ENCODE peak calls at places on chromosomes 6 and 20, in nine cellular contexts. Y is upper lobe of left lung, R is stomach, E is SK-N-SH, G is GM12878, Z is esophagus muscularis mucosa, T is H1, F is suprapubic skin, L is K562. C is an unnamed sample. For H3K4me1, the result is how much of the 10 kb centered on the place peaks cover.

GRCh38 chr6:145086197-145086596 is 649.1 kb downstream of the EPM2A start:
- DNase-seq in L (no peak), E (no peak), T (no peak), R (no peak), F (no peak), Z (no peak), G (no peak), Y (no peak), C (no peak)

GRCh38 chr6:13953061-13953705 is 28.4 kb downstream of the RNF182 start:
- DNase-seq in Z (no peak), F (no peak), R (no peak), L (no peak), T (no peak), E (no peak), G (no peak), Y (no peak), C (no peak)

GRCh38 chr6:142845624-142846458 is 99.1 kb downstream of the HIVEP2 start:
- DNase-seq in Z (no peak), R (peak), E (peak), Y (peak), F (peak), L (no peak), T (peak), G (no peak), C (peak)

GRCh38 chr20:59994697-59995122 is 36.5 kb downstream of the CDH26 start:
- DNase-seq in T (peak), G (no peak), L (peak), E (no peak), Y (no peak), R (peak), F (no peak), Z (peak), C (peak)

GRCh38 chr6:42158631-42159030 is 14.5 kb upstream of the GUCA1A start:
- DNase-seq in Z (no peak), T (no peak), F (no peak), Y (no peak), E (no peak), G (no peak), R (no peak), L (no peak), C (no peak)

GRCh38 chr6:40395066-40395697 is 192.0 kb downstream of the LRFN2 start:
- DNase-seq in G (no peak), L (no peak), Y (no peak), R (peak), Z (peak), T (peak), E (no peak), F (no peak), C (no peak)

GRCh38 chr20:64188682-64189529 is 24.7 kb downstream of the MYT1 start:
- DNase-seq in L (no peak), E (peak), G (no peak), F (no peak), Y (no peak), T (no peak), R (no peak), Z (no peak), C (peak)

GRCh38 chr6:12504325-12504966 is 212.1 kb upstream of the PHACTR1 start:
- DNase-seq in T (no peak), Z (no peak), F (no peak), G (peak), R (no peak), L (peak), Y (no peak), E (peak), C (peak)

GRCh38 chr6:146361367-146361924 is 182.2 kb upstream of the RAB32 start:
- DNase-seq in Z (no peak), G (no peak), E (peak), T (no peak), Y (no peak), F (no peak), R (no peak), L (no peak), C (no peak)

GRCh38 chr6:108365488-108365887 is 70.6 kb downstream of the AFG1L start:
- DNase-seq in F (no peak), G (no peak), R (no peak), Z (no peak), L (no peak), T (no peak), Y (no peak), E (no peak), C (no peak)

GRCh38 chr6:164947174-164947573 is 362.2 kb downstream of the C6orf118 start:
- DNase-seq in R (no peak), Z (no peak), Y (no peak), E (no peak), F (no peak), G (no peak), T (no peak), L (no peak), C (no peak)

GRCh38 chr6:52400316-52401041 is 19.7 kb upstream of the EFHC1 start:
- DNase-seq in E (no peak), G (no peak), T (no peak), L (no peak), Y (no peak), Z (no peak), F (no peak), R (no peak), C (no peak)

GRCh38 chr6:10861086-10861485 is 20.8 kb downstream of the GCM2 start:
- DNase-seq in R (no peak), Z (no peak), G (no peak), F (no peak), Y (no peak), E (no peak), L (no peak), T (no peak), C (no peak)

GRCh38 chr20:44572551-44573500 is 9.6 kb upstream of the PKIG start:
- DNase-seq in E (no peak), L (no peak), G (no peak), T (no peak), Y (no peak), F (no peak), Z (no peak), R (no peak), C (peak)

GRCh38 chr20:46811328-46812084 is 83.1 kb upstream of the EYA2 start:
- DNase-seq in G (no peak), R (no peak), F (no peak), Z (no peak), Y (peak), L (no peak), E (peak), T (peak), C (no peak)

GRCh38 chr6:169008641-169009040 is 245.0 kb downstream of the THBS2 start:
- DNase-seq in T (no peak), Y (no peak), F (no peak), L (no peak), Z (peak), G (no peak), E (no peak), R (no peak), C (no peak)

GRCh38 chr6:147287869-147288271 is 83.7 kb downstream of the STXBP5 start:
- DNase-seq in G (no peak), E (no peak), R (no peak), Y (no peak), L (no peak), Z (no peak), F (no peak), T (no peak), C (no peak)

GRCh38 chr20:61861054-61861841 is 204.4 kb downstream of the TAF4 start:
- DNase-seq in L (no peak), Z (no peak), Y (peak), G (no peak), T (no peak), E (no peak), F (no peak), R (no peak), C (no peak)

GRCh38 chr6:164532546-164533362 is 776.7 kb downstream of the C6orf118 start:
- DNase-seq in Y (peak), T (no peak), L (no peak), Z (no peak), G (no peak), R (no peak), E (peak), F (no peak), C (no peak)

DNA sequence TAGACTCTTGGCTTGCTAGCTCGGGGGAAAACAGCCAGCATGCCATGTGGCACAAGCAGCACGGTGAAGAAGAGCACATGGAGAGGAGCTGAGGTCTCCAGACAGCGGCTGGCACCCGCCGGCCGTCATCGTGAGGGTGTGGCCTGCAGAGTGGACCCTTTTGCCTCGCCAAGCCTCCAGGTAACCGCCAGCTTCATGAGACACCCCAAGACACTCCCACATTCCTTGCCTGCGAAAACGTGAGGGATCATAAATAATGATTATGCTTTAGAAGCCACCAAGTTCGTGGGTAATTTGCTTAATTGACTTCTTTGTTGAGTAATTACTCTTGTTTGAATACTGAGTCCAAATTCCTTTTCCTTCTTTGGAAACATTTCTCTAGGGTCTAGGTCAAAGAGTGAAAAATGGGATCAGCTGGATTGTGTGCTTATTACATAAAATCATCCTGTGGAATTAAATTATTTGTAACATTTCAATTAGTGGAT is 23.2 kb downstream of the FAM50B start:
- DNase-seq in Z (no peak), E (no peak), L (no peak), T (no peak), R (no peak), G (no peak), Y (peak), F (peak), C (no peak)
- H3K4me1 ChIP-seq in Z (under half), E (under half), L (under half), T (under half), R (under half), G (under half), Y (under half), F (under half), C (under half)

DNA sequence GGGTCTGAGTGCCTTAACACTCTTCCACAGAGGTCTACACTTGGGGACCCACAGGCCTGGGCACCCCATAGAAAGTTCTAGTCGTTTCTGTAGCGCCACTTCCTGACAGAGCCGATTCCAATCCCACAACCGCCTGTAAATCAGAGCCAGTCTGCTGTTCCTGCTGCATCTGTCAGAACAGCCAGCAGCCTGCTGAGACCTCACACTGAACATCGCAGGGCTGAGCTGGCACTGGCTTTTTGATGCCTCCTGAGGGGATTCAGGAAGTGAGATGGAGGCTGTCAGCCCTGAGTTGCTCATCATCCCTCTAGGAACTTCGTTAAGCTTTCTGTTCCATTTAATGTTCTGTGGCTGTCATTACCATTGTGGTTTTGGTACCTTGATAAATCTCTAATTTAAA is 48.9 kb downstream of the DCBLD1 start:
- DNase-seq in Y (no peak), T (no peak), R (no peak), L (no peak), Z (no peak), G (no peak), E (no peak), F (no peak), C (no peak)
- TF ChIP-seq POLR2AphosphoS5 in Y (no peak), T (no peak), R (no peak), L (no peak), Z (no peak), G (no peak), E (no peak), F (no peak), C (no peak)

GRCh38 chr6:139336994-139337393 is 37.5 kb downstream of the CITED2 start:
- DNase-seq in F (no peak), E (no peak), G (no peak), L (no peak), Y (no peak), Z (no peak), R (no peak), T (no peak), C (no peak)

GRCh38 chr6:139334791-139335446 is 39.5 kb downstream of the CITED2 start:
- DNase-seq in L (no peak), T (no peak), Z (no peak), Y (no peak), R (no peak), E (no peak), F (no peak), G (no peak), C (no peak)

GRCh38 chr6:139337830-139338229 is 36.6 kb downstream of the CITED2 start:
- DNase-seq in Z (no peak), L (no peak), E (no peak), Y (no peak), T (no peak), G (no peak), F (no peak), R (no peak), C (no peak)

GRCh38 chr6:139335447-139336210 is 38.8 kb downstream of the CITED2 start:
- DNase-seq in E (no peak), R (no peak), T (no peak), G (no peak), Z (no peak), Y (no peak), F (no peak), L (no peak), C (no peak)

DNA sequence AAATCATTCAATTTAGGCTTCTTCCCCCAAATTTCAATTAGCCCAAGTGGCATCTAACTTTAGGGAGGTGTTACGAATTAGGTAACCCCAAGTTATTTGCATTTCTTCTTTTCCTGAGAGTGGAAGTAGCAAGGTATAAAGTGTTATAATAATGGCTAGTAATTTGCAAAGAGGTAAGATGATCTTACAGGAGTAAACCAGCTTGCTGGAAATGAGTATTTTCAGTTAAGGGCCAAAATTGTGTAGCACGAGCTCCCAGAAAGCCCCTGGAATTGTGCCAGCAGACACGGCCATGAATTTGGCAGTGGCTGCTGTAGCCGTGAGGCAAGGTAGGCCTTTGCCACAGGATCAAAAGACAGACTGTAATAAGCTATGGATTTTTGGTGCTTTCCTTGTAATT is 38.0 kb downstream of the CITED2 start:
- DNase-seq in E (no peak), Z (no peak), L (no peak), R (peak), T (no peak), F (no peak), G (no peak), Y (no peak), C (peak)
- TF ChIP-seq EP300 in E (no peak), Z (no peak), L (no peak), R (no peak), T (no peak), F (no peak), G (peak), Y (no peak), C (no peak)

DNA sequence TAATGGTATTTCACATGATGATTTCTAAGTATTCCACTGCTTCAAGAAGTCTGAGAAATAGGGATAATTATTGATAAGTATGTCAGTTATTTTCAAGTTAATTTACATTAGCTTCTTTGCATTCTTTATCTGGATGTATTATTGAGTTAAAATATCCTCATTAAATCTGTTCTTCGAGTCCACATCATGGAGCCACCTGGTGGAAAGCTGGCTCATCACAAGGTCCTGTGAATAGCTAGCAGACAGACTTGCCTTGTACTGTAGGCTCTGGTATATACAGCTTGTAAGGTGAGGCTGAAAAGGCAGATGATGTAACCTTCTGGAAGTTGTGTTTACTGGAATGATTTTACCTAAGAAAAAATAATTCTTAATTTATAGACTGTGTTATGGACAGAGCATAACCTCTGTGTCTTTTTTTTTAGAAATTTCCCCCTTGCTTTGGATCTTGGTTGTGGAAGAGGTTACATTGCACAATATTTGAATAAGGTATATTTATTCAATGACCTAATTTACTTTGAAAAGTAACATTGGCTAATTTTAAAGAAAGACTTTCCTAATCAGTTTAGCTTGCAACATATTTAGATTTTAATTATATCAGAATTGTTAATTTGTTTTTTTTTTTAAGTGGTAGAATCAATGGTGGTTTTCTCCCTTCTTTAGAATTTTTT is 3.5 kb downstream of the NDUFAF5 start:
- DNase-seq in E (peak), Z (no peak), G (peak), Y (no peak), L (peak), F (no peak), T (no peak), R (peak), C (peak)
- H3K4me1 ChIP-seq in E (under half), Z (half or more), G (under half), Y (under half), L (under half), F (under half), T (under half), R (half or more), C (under half)

GRCh38 chr6:37628611-37629320 is 68.9 kb downstream of the MDGA1 start:
- DNase-seq in F (no peak), E (no peak), L (no peak), T (no peak), R (no peak), Y (no peak), Z (no peak), G (no peak), C (no peak)
- TF ChIP-seq POLR2AphosphoS5 in F (no peak), E (no peak), L (no peak), T (no peak), R (no peak), Y (no peak), Z (no peak), G (no peak), C (no peak)

GRCh38 chr6:4809999-4810918 is 34.1 kb downstream of the CDYL start:
- DNase-seq in Z (no peak), L (no peak), E (no peak), F (no peak), T (no peak), Y (no peak), G (no peak), R (no peak), C (no peak)
- TF ChIP-seq EP300 in Z (no peak), L (no peak), E (no peak), F (no peak), T (no peak), Y (no peak), G (no peak), R (no peak), C (no peak)

GRCh38 chr6:155882527-155883333 is 427.1 kb upstream of the NOX3 start:
- DNase-seq in Z (no peak), E (no peak), R (no peak), L (no peak), Y (no peak), T (no peak), F (no peak), G (peak), C (no peak)
- H3K4me1 ChIP-seq in Z (under half), E (under half), R (under half), L (under half), Y (under half), T (under half), F (under half), G (under half), C (under half)

DNA sequence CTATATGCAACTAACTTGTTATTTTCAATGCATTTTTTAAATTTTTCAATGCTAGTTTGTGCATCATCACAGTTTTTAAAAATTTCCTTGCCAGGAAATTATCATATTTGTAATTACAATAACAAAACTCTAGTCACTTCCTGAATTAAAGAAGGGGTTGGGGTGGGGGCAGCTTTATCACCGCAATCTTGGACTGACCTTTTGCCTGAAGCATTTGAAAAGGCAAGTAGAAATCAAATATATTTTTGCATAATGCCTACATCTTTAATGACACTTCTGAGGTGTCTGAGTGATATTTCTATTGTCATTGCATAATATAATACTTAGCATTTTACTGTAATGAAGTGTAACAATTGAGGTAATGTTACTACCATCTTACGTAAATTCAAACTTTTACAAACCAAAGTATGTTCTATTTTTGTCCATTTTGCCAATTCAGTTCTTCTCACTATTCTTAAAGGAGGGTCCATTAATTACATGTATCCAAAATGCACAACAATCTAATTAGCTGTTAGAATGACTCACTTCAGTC is 65.2 kb downstream of the SYNE1 start:
- DNase-seq in G (no peak), R (no peak), Z (no peak), F (no peak), E (no peak), Y (no peak), T (no peak), L (no peak), C (no peak)
- TF ChIP-seq POLR2AphosphoS5 in G (no peak), R (no peak), Z (no peak), F (no peak), E (no peak), Y (no peak), T (no peak), L (no peak), C (no peak)

C was measured in transverse colon.